ENCODE peak calls at places on chromosomes 7 and 10, in five cellular contexts. One of them, this sample, is unnamed.
A peak's percentile ranks its signal among the peaks of the same experiment; 100 is the strongest.

GRCh38 chr10:75814071-75814470 is 382.6 kb downstream of the LRMDA start:
- DNase-seq in WTC11: no peak
- DNase-seq in left cardiac atrium: no peak
- DNase-seq in fibroblast of pulmonary artery: no peak
- DNase-seq in NCI-H774: no peak
- DNase-seq in this sample: no peak

GRCh38 chr10:34104829-34105572 is 710.1 kb downstream of the PARD3 start:
- DNase-seq in WTC11: no peak
- DNase-seq in left cardiac atrium: no peak
- DNase-seq in fibroblast of pulmonary artery: no peak
- DNase-seq in NCI-H774: no peak
- DNase-seq in this sample: no peak

GRCh38 chr7:48183370-48183743 is 12.1 kb downstream of the ABCA13 start:
- DNase-seq in WTC11: no peak
- DNase-seq in left cardiac atrium: no peak
- DNase-seq in fibroblast of pulmonary artery: no peak
- DNase-seq in NCI-H774: no peak
- DNase-seq in this sample: no peak

GRCh38 chr7:127850195-127850594 is 181.0 kb downstream of the LRRC4 start:
- DNase-seq in WTC11: no peak
- DNase-seq in left cardiac atrium: no peak
- DNase-seq in fibroblast of pulmonary artery: no peak
- DNase-seq in NCI-H774: no peak
- DNase-seq in this sample: no peak

GRCh38 chr7:57339198-57339944 is 110.6 kb upstream of the ZNF716 start:
- DNase-seq in WTC11: no peak
- DNase-seq in left cardiac atrium: no peak
- DNase-seq in fibroblast of pulmonary artery: no peak
- DNase-seq in NCI-H774: no peak
- DNase-seq in this sample: no peak

GRCh38 chr10:124703778-124704427 is 40.3 kb downstream of the FAM53B start:
- DNase-seq in WTC11: no peak
- DNase-seq in left cardiac atrium: peak; percentile 84
- DNase-seq in fibroblast of pulmonary artery: peak; percentile 35
- DNase-seq in NCI-H774: no peak
- DNase-seq in this sample: no peak

GRCh38 chr10:5684971-5685763 is 529 bp downstream of the TASOR2 start:
- DNase-seq in WTC11: peak; percentile 62
- DNase-seq in left cardiac atrium: peak; percentile 77
- DNase-seq in fibroblast of pulmonary artery: peak; percentile 84
- DNase-seq in NCI-H774: peak; percentile 15
- DNase-seq in this sample: peak; percentile 51

GRCh38 chr10:123043409-123043925 is 34.7 kb downstream of the ACADSB start:
- DNase-seq in WTC11: peak; percentile 70
- DNase-seq in left cardiac atrium: no peak
- DNase-seq in fibroblast of pulmonary artery: peak; percentile 73
- DNase-seq in NCI-H774: no peak
- DNase-seq in this sample: peak; percentile 59

GRCh38 chr10:113007343-113007771 is 57.3 kb downstream of the TCF7L2 start:
- DNase-seq in WTC11: no peak
- DNase-seq in left cardiac atrium: no peak
- DNase-seq in fibroblast of pulmonary artery: no peak
- DNase-seq in NCI-H774: no peak
- DNase-seq in this sample: no peak

GRCh38 chr7:17090751-17091150 is 207.7 kb upstream of the AHR start:
- DNase-seq in WTC11: no peak
- DNase-seq in left cardiac atrium: no peak
- DNase-seq in fibroblast of pulmonary artery: peak; percentile 58
- DNase-seq in NCI-H774: no peak
- DNase-seq in this sample: no peak

GRCh38 chr10:73110345-73110849 is at the start of gene NUDT13:
- DNase-seq in WTC11: peak; percentile 56
- DNase-seq in left cardiac atrium: peak; percentile 71
- DNase-seq in fibroblast of pulmonary artery: peak; percentile 84
- DNase-seq in NCI-H774: no peak
- DNase-seq in this sample: peak; percentile 52

GRCh38 chr7:74059681-74060588 is 23.7 kb upstream of the LIMK1 start:
- DNase-seq in WTC11: no peak
- DNase-seq in left cardiac atrium: no peak
- DNase-seq in fibroblast of pulmonary artery: no peak
- DNase-seq in NCI-H774: no peak
- DNase-seq in this sample: no peak

GRCh38 chr10:14409247-14409646 is 78.5 kb upstream of the FRMD4A start:
- DNase-seq in WTC11: no peak
- DNase-seq in left cardiac atrium: no peak
- DNase-seq in fibroblast of pulmonary artery: no peak
- DNase-seq in NCI-H774: no peak
- DNase-seq in this sample: no peak

GRCh38 chr7:116809636-116810266 is 52.6 kb upstream of the CAPZA2 start:
- DNase-seq in WTC11: no peak
- DNase-seq in left cardiac atrium: no peak
- DNase-seq in fibroblast of pulmonary artery: peak; percentile 86
- DNase-seq in NCI-H774: peak; percentile 76
- DNase-seq in this sample: no peak